ENCODE peak calls at places on chromosomes 1 and 21, in seven cellular contexts. H is tibial nerve, Q is fibroblast of lung, U is ovary, O is psoas muscle, F is breast epithelium, P is HCT116. V is an unnamed sample.

GRCh38 chr1:7435276-7436055 is 335.6 kb upstream of the VAMP3 start:
- DNase-seq in O (no peak), F (no peak), P (no peak), U (no peak), H (no peak), Q (no peak), V (no peak)

GRCh38 chr1:65691152-65691900 is 101.4 kb upstream of the PDE4B start:
- DNase-seq in O (no peak), U (no peak), H (no peak), P (no peak), Q (no peak), F (no peak), V (no peak)

GRCh38 chr1:192376387-192376786 is 59.6 kb downstream of the RGS21 start:
- DNase-seq in U (no peak), H (no peak), F (no peak), O (no peak), P (no peak), Q (no peak), V (no peak)

GRCh38 chr1:68057564-68057963 is 7.1 kb upstream of the DIRAS3 start:
- DNase-seq in U (no peak), H (no peak), F (no peak), Q (no peak), P (no peak), O (no peak), V (no peak)

GRCh38 chr1:84853743-84854721 is 39.0 kb downstream of the LPAR3 start:
- DNase-seq in P (peak; percentile 56), Q (peak; percentile 83), F (no peak), O (no peak), H (no peak), U (no peak), V (peak; percentile 17)

GRCh38 chr1:32063261-32063681 is 9.5 kb upstream of the TMEM39B start:
- DNase-seq in U (no peak), Q (peak; percentile 63), O (no peak), P (peak; percentile 32), F (no peak), H (no peak), V (no peak)

GRCh38 chr1:222087207-222087920 is 345.5 kb upstream of the DUSP10 start:
- DNase-seq in F (no peak), Q (no peak), H (no peak), P (no peak), O (no peak), U (no peak), V (no peak)

GRCh38 chr21:39673736-39674135 is 61.0 kb downstream of the B3GALT5 start:
- DNase-seq in U (no peak), Q (no peak), O (no peak), P (no peak), F (no peak), H (no peak), V (no peak)

GRCh38 chr1:11125931-11126330 is 26.3 kb upstream of the EXOSC10 start:
- DNase-seq in O (no peak), P (no peak), U (no peak), F (no peak), Q (no peak), H (no peak), V (no peak)

GRCh38 chr1:225765982-225766674 is 11.5 kb upstream of the SRP9 start:
- DNase-seq in H (no peak), Q (no peak), U (no peak), O (no peak), F (no peak), P (no peak), V (no peak)

GRCh38 chr1:154179951-154180687 is 11.8 kb downstream of the TPM3 start:
- DNase-seq in F (no peak), O (no peak), Q (no peak), U (no peak), P (no peak), H (no peak), V (no peak)

GRCh38 chr1:75796376-75797272 is at the start of gene MSH4:
- DNase-seq in P (no peak), H (no peak), F (no peak), O (no peak), U (peak; percentile 10), Q (peak; percentile 6), V (no peak)

GRCh38 chr21:33767236-33767635 is 124.9 kb downstream of the ITSN1 start:
- DNase-seq in Q (peak; percentile 72), H (no peak), P (no peak), O (no peak), F (no peak), U (no peak), V (no peak)

GRCh38 chr1:98386675-98387440 is 274.7 kb upstream of the SNX7 start:
- DNase-seq in O (no peak), P (no peak), U (no peak), Q (no peak), H (no peak), F (no peak), V (no peak)

GRCh38 chr1:248818505-248819374 is 7.0 kb downstream of the SH3BP5L start:
- DNase-seq in P (no peak), H (no peak), Q (no peak), F (no peak), U (no peak), O (no peak), V (no peak)

GRCh38 chr1:31243451-31244286 is 4.0 kb upstream of the NKAIN1 start:
- DNase-seq in O (no peak), Q (peak; percentile 32), P (no peak), U (no peak), H (no peak), F (no peak), V (no peak)

GRCh38 chr1:96966536-96967138 is 245.1 kb downstream of the PTBP2 start:
- DNase-seq in F (peak; percentile 73), O (peak; percentile 76), P (peak; percentile 59), U (peak; percentile 40), Q (peak; percentile 56), H (peak; percentile 96), V (peak; percentile 62)

GRCh38 chr1:110608247-110608646 is 2.1 kb upstream of the KCNA2 start:
- DNase-seq in Q (no peak), O (no peak), U (no peak), P (no peak), F (no peak), H (no peak), V (no peak)

GRCh38 chr1:111818546-111818945 is 62.8 kb downstream of the DDX20 start:
- DNase-seq in Q (no peak), F (no peak), U (no peak), H (no peak), P (no peak), O (no peak), V (no peak)

GRCh38 chr1:91749690-91750335 is 136.1 kb downstream of the TGFBR3 start:
- DNase-seq in Q (no peak), U (no peak), F (no peak), P (no peak), O (no peak), H (peak; percentile 61), V (no peak)

GRCh38 chr1:193919827-193920226 is 733.4 kb upstream of the B3GALT2 start:
- DNase-seq in F (no peak), H (no peak), U (no peak), Q (peak; percentile 60), P (no peak), O (no peak), V (no peak)

GRCh38 chr1:9149151-9149550 is 20.2 kb upstream of the GPR157 start:
- DNase-seq in H (no peak), F (no peak), P (no peak), Q (no peak), U (no peak), O (no peak), V (no peak)

GRCh38 chr1:76073471-76073870 is 1.1 kb upstream of the ST6GALNAC3 start:
- DNase-seq in F (no peak), H (no peak), P (no peak), Q (peak; percentile 90), O (no peak), U (no peak), V (no peak)

GRCh38 chr1:43288785-43289466 is 3.5 kb upstream of the C1orf210 start:
- DNase-seq in F (no peak), P (no peak), U (no peak), Q (no peak), H (no peak), O (no peak), V (no peak)

GRCh38 chr1:210376836-210377377 is 48.2 kb downstream of the HHAT start:
- DNase-seq in U (no peak), F (no peak), O (no peak), P (no peak), Q (peak; percentile 83), H (no peak), V (no peak)

GRCh38 chr1:200211157-200211556 is 183.6 kb downstream of the NR5A2 start:
- DNase-seq in Q (peak; percentile 75), P (no peak), O (no peak), U (no peak), H (no peak), F (no peak), V (no peak)

GRCh38 chr1:2235300-2235998 is 7.3 kb downstream of the SKI start:
- DNase-seq in F (no peak), Q (no peak), H (no peak), P (no peak), U (no peak), O (no peak), V (no peak)

GRCh38 chr1:2239384-2239985 is 11.4 kb downstream of the SKI start:
- DNase-seq in U (no peak), P (no peak), H (no peak), F (no peak), O (no peak), Q (no peak), V (no peak)

GRCh38 chr1:2238361-2239055 is 10.4 kb downstream of the SKI start:
- DNase-seq in H (no peak), Q (no peak), O (no peak), U (no peak), F (no peak), P (no peak), V (peak; percentile 9)

GRCh38 chr1:2236695-2237677 is 8.9 kb downstream of the SKI start:
- DNase-seq in Q (no peak), O (no peak), U (no peak), H (no peak), P (no peak), F (no peak), V (peak; percentile 56)

GRCh38 chr1:2237773-2238172 is 9.7 kb downstream of the SKI start:
- DNase-seq in P (no peak), O (no peak), H (no peak), Q (no peak), F (no peak), U (no peak), V (peak; percentile 14)
- TF ChIP-seq CTCF in P (peak; percentile 37), O (peak; percentile 10), H (no peak), Q (no peak), F (no peak), U (no peak), V (no peak)

GRCh38 chr1:234571692-234572091 is 38.3 kb downstream of the IRF2BP2 start:
- DNase-seq in H (no peak), P (no peak), O (no peak), F (no peak), U (no peak), Q (no peak), V (no peak)
- H3K27ac ChIP-seq in H (no peak overlapping the region), P (no peak overlapping the region), O (no peak overlapping the region), F (peak overlapping the region; percentile 61), U (no peak overlapping the region), Q (no peak overlapping the region), V (no peak overlapping the region)

GRCh38 chr1:22216210-22216883 is 73.5 kb upstream of the WNT4 start:
- DNase-seq in F (no peak), H (no peak), P (no peak), U (no peak), Q (no peak), O (no peak), V (no peak)
- H3K27me3 ChIP-seq in F (no peaks in the 10 kb centered on the region), H (peaks cover 36% of the 10 kb centered on the region), P (peaks cover 5% of the 10 kb centered on the region), U (no peaks in the 10 kb centered on the region), Q (peaks cover 15% of the 10 kb centered on the region), O (peaks cover 28% of the 10 kb centered on the region), V (peaks cover 20% of the 10 kb centered on the region)

GRCh38 chr1:26538480-26539412 is 9.2 kb downstream of the RPS6KA1 start:
- DNase-seq in U (no peak), H (no peak), Q (peak; percentile 17), F (no peak), P (peak; percentile 41), O (no peak), V (peak; percentile 22)
- TF ChIP-seq CTCF in U (no peak), H (peak; percentile 24), Q (peak; percentile 44), F (peak; percentile 18), P (peak; percentile 78), O (peak; percentile 9), V (peak; percentile 36)